ENCODE peak calls at places on chromosomes 6 and 20, in ten cellular contexts. D, A, G, P, F, Y, U, K, I and T are unnamed samples. For H3K4me1, the result is how much of the 10 kb centered on the place peaks cover.

GRCh38 chr6:159969921-159970320 is 1.0 kb downstream of the IGF2R start:
- DNase-seq in D (peak), A (peak), G (peak), P (peak), F (peak), Y (peak), U (peak), K (peak), I (peak), T (peak)

GRCh38 chr20:4064118-4064962 is 49.0 kb upstream of the RNF24 start:
- DNase-seq in D (peak), A (peak), G (peak), P (no peak), F (peak), Y (peak), U (peak), K (peak), I (no peak), T (peak)

GRCh38 chr6:1392813-1393640 is 3.7 kb downstream of the FOXF2 start:
- DNase-seq in D (peak), A (no peak), G (no peak), P (no peak), F (no peak), Y (no peak), U (no peak), K (no peak), I (peak), T (peak)

GRCh38 chr20:17940447-17940971 is 28.1 kb downstream of the SNX5 start:
- DNase-seq in D (no peak), A (no peak), G (no peak), P (no peak), F (no peak), Y (no peak), U (no peak), K (no peak), I (no peak), T (no peak)

GRCh38 chr6:87407531-87407895 is 259 bp upstream of the CFAP206 start:
- DNase-seq in D (peak), A (no peak), G (no peak), P (no peak), F (peak), Y (no peak), U (no peak), K (peak), I (no peak), T (peak)

GRCh38 chr6:107386340-107386739 is 73.0 kb downstream of the PDSS2 start:
- DNase-seq in D (peak), A (no peak), G (no peak), P (no peak), F (no peak), Y (no peak), U (no peak), K (peak), I (no peak), T (no peak)

GRCh38 chr6:12024715-12025434 is 12.8 kb downstream of the HIVEP1 start:
- DNase-seq in D (peak), A (no peak), G (no peak), P (no peak), F (peak), Y (no peak), U (no peak), K (peak), I (no peak), T (no peak)

GRCh38 chr6:3869632-3870527 is 20.7 kb downstream of the FAM50B start:
- DNase-seq in D (no peak), A (no peak), G (no peak), P (no peak), F (no peak), Y (no peak), U (no peak), K (no peak), I (no peak), T (no peak)

GRCh38 chr6:157304840-157305675 is 18.3 kb downstream of the TMEM242 start:
- DNase-seq in D (no peak), A (no peak), G (no peak), P (no peak), F (peak), Y (peak), U (no peak), K (no peak), I (no peak), T (no peak)

GRCh38 chr6:117145940-117146339 is 119.4 kb upstream of the VGLL2 start:
- DNase-seq in D (no peak), A (no peak), G (no peak), P (no peak), F (no peak), Y (no peak), U (no peak), K (no peak), I (no peak), T (no peak)

GRCh38 chr20:48983423-48984400 is 62.2 kb downstream of the ARFGEF2 start:
- DNase-seq in D (peak), A (no peak), G (peak), P (no peak), F (peak), Y (peak), U (peak), K (peak), I (no peak), T (no peak)

GRCh38 chr20:10653593-10654288 is 20.1 kb downstream of the JAG1 start:
- DNase-seq in D (peak), A (peak), G (no peak), P (no peak), F (peak), Y (no peak), U (no peak), K (no peak), I (no peak), T (no peak)

GRCh38 chr6:141326426-141326825 is 806.3 kb upstream of the GJE1 start:
- DNase-seq in D (peak), A (peak), G (peak), P (peak), F (peak), Y (no peak), U (no peak), K (peak), I (no peak), T (peak)

GRCh38 chr6:117491916-117492315 is 9.4 kb downstream of the DCBLD1 start:
- DNase-seq in D (peak), A (no peak), G (no peak), P (no peak), F (peak), Y (no peak), U (no peak), K (peak), I (no peak), T (no peak)

GRCh38 chr6:44892579-44892978 is 435.6 kb upstream of the RUNX2 start:
- DNase-seq in D (no peak), A (no peak), G (no peak), P (no peak), F (no peak), Y (no peak), U (no peak), K (no peak), I (no peak), T (no peak)

GRCh38 chr20:10523438-10523837 is 88.3 kb downstream of the SLX4IP start:
- DNase-seq in D (no peak), A (no peak), G (no peak), P (no peak), F (no peak), Y (no peak), U (no peak), K (peak), I (no peak), T (no peak)

GRCh38 chr6:446418-447366 is 55.1 kb downstream of the IRF4 start:
- DNase-seq in D (no peak), A (no peak), G (no peak), P (peak), F (no peak), Y (no peak), U (no peak), K (peak), I (no peak), T (no peak)

GRCh38 chr6:112044856-112045255 is 9.0 kb upstream of the CCN6 start:
- DNase-seq in D (no peak), A (no peak), G (no peak), P (no peak), F (peak), Y (peak), U (no peak), K (no peak), I (no peak), T (no peak)

GRCh38 chr6:54775586-54775985 is 71.0 kb upstream of the FAM83B start:
- DNase-seq in D (no peak), A (no peak), G (no peak), P (no peak), F (no peak), Y (no peak), U (no peak), K (no peak), I (no peak), T (no peak)

GRCh38 chr6:89610149-89610642 is 28.4 kb downstream of the LYRM2 start:
- DNase-seq in D (peak), A (peak), G (peak), P (peak), F (peak), Y (peak), U (peak), K (peak), I (peak), T (peak)

GRCh38 chr6:160858886-160859285 is 132.7 kb upstream of the MAP3K4 start:
- DNase-seq in D (no peak), A (no peak), G (no peak), P (no peak), F (no peak), Y (no peak), U (no peak), K (no peak), I (no peak), T (no peak)

GRCh38 chr6:11462742-11463414 is 74.7 kb upstream of the TMEM170B start:
- DNase-seq in D (peak), A (no peak), G (no peak), P (no peak), F (peak), Y (no peak), U (no peak), K (no peak), I (no peak), T (no peak)

GRCh38 chr6:170147832-170148708 is 142.8 kb downstream of the DLL1 start:
- DNase-seq in D (no peak), A (no peak), G (no peak), P (peak), F (no peak), Y (no peak), U (no peak), K (no peak), I (no peak), T (no peak)

GRCh38 chr20:33477386-33478234 is 12.3 kb upstream of the CBFA2T2 start:
- DNase-seq in D (no peak), A (no peak), G (peak), P (no peak), F (no peak), Y (no peak), U (no peak), K (no peak), I (no peak), T (no peak)

DNA sequence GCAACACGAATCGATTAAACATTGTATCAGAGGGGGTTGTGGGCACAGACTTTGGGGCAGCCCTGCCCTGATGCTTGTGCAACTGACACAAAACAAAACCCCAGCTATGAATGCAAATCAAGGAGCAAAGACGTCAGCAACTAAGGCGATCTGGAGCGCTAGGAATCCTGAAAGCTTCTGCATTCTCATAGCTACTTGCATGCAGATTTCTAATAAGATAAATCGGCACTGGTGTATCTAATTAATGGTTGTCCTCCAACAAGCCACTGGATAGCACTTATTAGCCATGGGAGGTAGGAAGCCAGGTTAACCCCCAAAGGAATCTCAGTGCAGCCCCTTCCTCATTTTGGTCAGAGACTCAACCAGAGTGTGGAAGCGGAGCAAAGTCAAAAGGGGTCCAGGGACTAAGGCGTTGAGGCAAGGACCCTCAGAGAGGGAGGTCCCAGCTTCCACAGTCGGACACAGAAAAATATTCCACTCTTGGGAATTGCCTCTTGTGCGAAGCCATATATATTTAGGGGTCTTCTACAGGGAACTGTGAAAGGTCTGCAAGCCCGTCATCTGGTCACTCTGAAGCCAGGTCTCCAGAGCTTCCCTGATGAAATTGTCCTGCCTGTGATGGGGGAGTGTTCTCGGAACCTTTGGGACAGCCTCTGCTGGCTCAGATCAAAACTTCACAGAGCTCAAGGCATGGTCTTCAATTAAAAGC is 160.9 kb downstream of the TBXT start:
- DNase-seq in D (peak), A (peak), G (no peak), P (no peak), F (peak), Y (no peak), U (no peak), K (no peak), I (no peak), T (no peak)
- H3K4me3 ChIP-seq in D (peak), A (peak), G (no peak), P (no peak), F (no peak), Y (peak), U (no peak), K (no peak), I (peak), T (peak)

DNA sequence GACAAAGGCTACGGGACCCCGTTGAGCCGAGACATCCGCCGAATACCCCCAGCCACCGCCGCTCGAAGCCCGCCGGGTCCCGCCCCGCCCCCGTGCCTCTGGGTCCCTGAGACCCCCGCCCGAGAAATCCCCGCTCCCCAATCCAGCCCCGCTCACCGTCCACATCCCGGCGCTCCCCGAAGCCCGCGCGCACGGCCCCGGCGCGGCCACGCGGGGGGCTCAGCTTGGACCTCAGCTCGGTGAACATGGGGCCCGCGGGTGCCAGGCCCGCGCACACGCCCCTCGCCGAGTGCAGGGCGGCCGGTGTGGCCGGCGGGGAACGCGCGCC is 257 bp downstream of the SAMD10 start:
- DNase-seq in D (no peak), A (no peak), G (no peak), P (no peak), F (no peak), Y (no peak), U (no peak), K (no peak), I (no peak), T (no peak)
- H3K4me1 ChIP-seq in D (under half), A (under half), G (under half), P (half or more), F (half or more), Y (under half), U (under half), K (under half), I (under half), T (under half)

GRCh38 chr20:22838001-22838400 is 197.1 kb upstream of the SSTR4 start:
- DNase-seq in D (no peak), A (no peak), G (no peak), P (no peak), F (no peak), Y (no peak), U (no peak), K (no peak), I (no peak), T (no peak)
- H3K4me3 ChIP-seq in D (no peak), A (no peak), G (no peak), P (no peak), F (no peak), Y (no peak), U (no peak), K (no peak), I (no peak), T (no peak)

DNA sequence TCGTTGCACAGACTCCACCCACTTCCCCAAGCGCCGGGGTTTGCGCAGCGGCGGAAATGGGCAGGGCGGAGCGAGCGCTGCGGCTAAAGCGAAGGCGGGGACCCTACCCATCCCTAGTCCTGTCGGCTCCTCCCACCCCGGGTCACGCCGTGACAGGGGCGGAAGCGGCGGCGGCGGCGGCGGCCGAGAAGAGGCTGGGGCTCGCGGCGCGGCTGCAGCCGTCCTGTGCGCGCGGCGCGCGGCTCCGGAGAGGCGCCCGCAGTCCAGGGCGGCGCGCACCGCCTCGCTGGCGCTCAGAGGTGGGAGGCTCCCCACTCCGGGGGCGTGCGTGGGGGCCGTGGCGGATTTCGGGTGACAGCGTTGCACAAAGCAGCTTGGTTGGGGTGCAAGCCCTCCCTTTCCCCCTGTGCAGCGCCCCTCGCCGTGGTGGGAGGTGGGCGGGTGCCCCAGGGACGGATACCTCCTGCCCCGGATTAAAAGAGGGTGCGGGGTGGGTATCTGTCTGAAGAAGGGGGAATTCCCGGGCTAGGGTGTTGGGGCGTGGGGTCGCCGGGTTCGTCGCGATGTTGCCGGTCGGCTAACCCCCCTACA is at the start of gene KDM1B:
- DNase-seq in D (peak), A (peak), G (peak), P (peak), F (peak), Y (peak), U (peak), K (peak), I (peak), T (peak)
- H3K4me1 ChIP-seq in D (under half), A (under half), G (under half), P (under half), F (under half), Y (under half), U (under half), K (under half), I (under half), T (under half)